ENCODE peak calls at places on chromosomes 12 and 14, in eight cellular contexts. F is sigmoid colon; I is neuronal stem cell; B is NCI-H1694; X is endothelial cell; K is heart left ventricle; M is central memory CD8-positive, alpha-beta T cell; C is mucosa of gallbladder. T is an unnamed sample.

GRCh38 chr12:5000658-5001390 is 42.9 kb upstream of the KCNA5 start:
- DNase-seq in F (no peak), I (no peak), B (no peak), X (no peak), K (no peak), M (no peak), C (no peak), T (no peak)

GRCh38 chr12:58034311-58034710 is 92.9 kb downstream of the ATP23 start:
- DNase-seq in F (no peak), I (no peak), B (no peak), X (no peak), K (no peak), M (no peak), C (no peak), T (no peak)

GRCh38 chr12:95385246-95385645 is 88.7 kb upstream of the METAP2 start:
- DNase-seq in F (peak), I (no peak), B (no peak), X (no peak), K (peak), M (no peak), C (peak), T (no peak)

GRCh38 chr14:79293482-79293881 is 917.8 kb downstream of the DIO2 start:
- DNase-seq in F (peak), I (no peak), B (peak), X (no peak), K (no peak), M (no peak), C (no peak), T (no peak)

GRCh38 chr12:52323416-52324067 is 2.3 kb upstream of the KRT83 start:
- DNase-seq in F (no peak), I (no peak), B (no peak), X (no peak), K (no peak), M (no peak), C (no peak), T (no peak)

GRCh38 chr12:127600211-127600610 is 666.8 kb upstream of the TMEM132C start:
- DNase-seq in F (no peak), I (no peak), B (no peak), X (no peak), K (no peak), M (no peak), C (no peak), T (no peak)

GRCh38 chr12:29858270-29858786 is 74.6 kb upstream of the TMTC1 start:
- DNase-seq in F (no peak), I (no peak), B (peak), X (no peak), K (no peak), M (no peak), C (no peak), T (no peak)

GRCh38 chr12:18439541-18439940 is 178.2 kb downstream of the PIK3C2G start:
- DNase-seq in F (no peak), I (no peak), B (no peak), X (no peak), K (no peak), M (no peak), C (no peak), T (no peak)

GRCh38 chr12:114735680-114736374 is 51.9 kb upstream of the TBX3 start:
- DNase-seq in F (no peak), I (no peak), B (no peak), X (no peak), K (no peak), M (no peak), C (no peak), T (no peak)

GRCh38 chr14:39265741-39266588 is 32.2 kb downstream of the MIA2 start:
- DNase-seq in F (no peak), I (no peak), B (no peak), X (no peak), K (no peak), M (no peak), C (no peak), T (no peak)

GRCh38 chr12:107014050-107014449 is 27.1 kb upstream of the MTERF2 start:
- DNase-seq in F (no peak), I (no peak), B (no peak), X (no peak), K (no peak), M (no peak), C (peak), T (no peak)

GRCh38 chr12:21169878-21170472 is 39.0 kb downstream of the SLCO1B1 start:
- DNase-seq in F (no peak), I (peak), B (peak), X (peak), K (no peak), M (no peak), C (no peak), T (no peak)

GRCh38 chr12:25852792-25853191 is 105.7 kb upstream of the RASSF8 start:
- DNase-seq in F (no peak), I (no peak), B (no peak), X (no peak), K (no peak), M (no peak), C (no peak), T (no peak)

GRCh38 chr12:80264386-80264785 is 165.0 kb downstream of the OTOGL start:
- DNase-seq in F (no peak), I (no peak), B (no peak), X (no peak), K (no peak), M (no peak), C (no peak), T (no peak)

GRCh38 chr12:124994435-124994975 is 1.1 kb downstream of the BRI3BP start:
- DNase-seq in F (no peak), I (no peak), B (no peak), X (no peak), K (peak), M (no peak), C (peak), T (no peak)

GRCh38 chr12:130427381-130427887 is 89.7 kb downstream of the PIWIL1 start:
- DNase-seq in F (no peak), I (no peak), B (no peak), X (no peak), K (no peak), M (no peak), C (no peak), T (no peak)

T was measured in lung.